ENCODE peak calls at places on chromosomes 4 and X, in nine cellular contexts. S is psoas muscle, W is HCT116, O is kidney epithelial cell, L is neural progenitor cell, J is dorsolateral prefrontal cortex, G is pancreas, I is astrocyte, K is right lobe of liver. E is an unnamed sample.

GRCh38 chr4:2066011-2066551 is 7.0 kb downstream of the NAT8L start:
- DNase-seq in W (no peak), K (peak; percentile 48), O (no peak), G (no peak), I (no peak), S (no peak), L (no peak), J (no peak), E (no peak)

GRCh38 chrX:45621356-45622041 is 420.8 kb upstream of the DIPK2B start:
- DNase-seq in K (no peak), S (no peak), W (no peak), O (peak; percentile 18), L (no peak), I (peak; percentile 77), G (no peak), J (no peak), E (no peak)

GRCh38 chr4:179569549-179569948 is 2127.3 kb upstream of the AGA start:
- DNase-seq in W (no peak), K (no peak), G (no peak), J (no peak), S (no peak), O (no peak), I (no peak), L (no peak), E (no peak)

GRCh38 chr4:26558166-26558895 is 25.6 kb upstream of the TBC1D19 start:
- DNase-seq in K (no peak), L (no peak), O (no peak), J (no peak), I (no peak), G (no peak), W (no peak), S (no peak), E (no peak)

GRCh38 chr4:112807999-112808398 is 171.1 kb downstream of the LARP7 start:
- DNase-seq in I (no peak), J (no peak), S (no peak), L (no peak), G (no peak), O (no peak), W (no peak), K (no peak), E (no peak)

GRCh38 chr4:167622481-167623240 is 388.4 kb upstream of the SPOCK3 start:
- DNase-seq in S (peak; percentile 15), G (peak; percentile 59), J (peak; percentile 12), K (peak; percentile 56), O (no peak), L (peak; percentile 81), W (peak; percentile 46), I (peak; percentile 5), E (peak; percentile 3)

GRCh38 chrX:70253377-70254062 is 6.5 kb downstream of the P2RY4 start:
- DNase-seq in S (no peak), O (no peak), K (no peak), L (no peak), I (peak; percentile 34), W (peak; percentile 39), G (no peak), J (no peak), E (no peak)

GRCh38 chr4:95319169-95319568 is 229.6 kb downstream of the UNC5C start:
- DNase-seq in W (no peak), G (no peak), L (no peak), S (no peak), K (no peak), I (no peak), O (no peak), J (no peak), E (no peak)

GRCh38 chrX:53481093-53481492 is 46.9 kb upstream of the HSD17B10 start:
- DNase-seq in W (no peak), G (peak; percentile 17), L (peak; percentile 19), I (no peak), O (no peak), S (no peak), J (no peak), K (no peak), E (no peak)

DNA sequence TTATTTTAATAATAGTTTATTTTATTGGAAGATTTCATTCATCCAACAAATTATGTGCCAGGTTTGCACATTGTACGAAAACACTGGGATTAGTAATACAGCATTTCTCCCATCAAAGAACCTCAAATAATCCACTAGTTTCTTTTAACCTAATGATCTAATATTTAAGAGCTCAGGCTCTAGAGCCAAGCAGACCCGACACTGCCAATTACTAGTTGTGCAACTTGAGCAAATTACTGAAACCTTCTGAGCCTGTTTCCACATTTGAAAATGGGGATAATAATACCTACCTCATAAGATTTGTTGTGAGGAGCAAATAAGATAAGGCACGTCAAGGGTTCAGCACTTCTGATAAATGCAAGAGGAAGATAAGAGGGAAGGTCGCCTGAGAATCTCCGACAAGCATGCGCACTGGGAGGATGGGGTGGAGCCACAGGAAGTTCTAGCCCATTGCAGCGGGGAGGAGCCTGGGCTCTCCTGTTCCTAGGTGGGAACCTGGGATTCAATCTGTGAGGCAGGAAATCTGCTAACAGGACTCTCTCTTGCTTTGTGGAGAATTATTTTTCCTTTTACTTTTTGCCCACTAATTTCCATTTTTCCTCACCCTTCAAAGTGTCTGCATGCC is 141.5 kb upstream of the SMAD1 start:
- DNase-seq in K (no peak), J (no peak), S (no peak), O (no peak), G (peak; percentile 20), W (no peak), I (no peak), L (no peak), E (no peak)
- H3K4me3 ChIP-seq in K (no peak overlapping the region), J (no peak overlapping the region), S (no peak overlapping the region), O (no peak overlapping the region), G (no peak overlapping the region), W (no peak overlapping the region), I (no peak overlapping the region), L (no peak overlapping the region), E (no peak overlapping the region)

GRCh38 chr4:152777488-152777887 is 2.0 kb downstream of the TIGD4 start:
- DNase-seq in K (no peak), O (no peak), I (no peak), W (no peak), G (no peak), L (no peak), J (no peak), S (no peak), E (no peak)
- TF ChIP-seq CTCF in K (no peak), O (no peak), I (no peak), W (no peak), G (no peak), L (no peak), J (no peak), S (no peak), E (no peak)

GRCh38 chr4:85682391-85682790 is 207.4 kb downstream of the ARHGAP24 start:
- DNase-seq in S (no peak), J (no peak), K (no peak), W (no peak), L (no peak), I (no peak), G (no peak), O (no peak), E (no peak)
- H3K27me3 ChIP-seq in S (no peaks in the 10 kb centered on the region), J (no peaks in the 10 kb centered on the region), K (no peaks in the 10 kb centered on the region), W (no peaks in the 10 kb centered on the region), L (no peaks in the 10 kb centered on the region), I (no peaks in the 10 kb centered on the region), G (no peaks in the 10 kb centered on the region), O (no peaks in the 10 kb centered on the region), E (no peaks in the 10 kb centered on the region)

GRCh38 chrX:119479845-119480244 is 11.6 kb downstream of the SLC25A5 start:
- DNase-seq in L (no peak), S (no peak), K (no peak), I (no peak), O (no peak), J (no peak), G (no peak), W (no peak), E (no peak)

GRCh38 chrX:119474615-119475388 is 6.6 kb downstream of the SLC25A5 start:
- DNase-seq in W (no peak), L (no peak), K (no peak), G (no peak), I (no peak), O (no peak), S (no peak), J (no peak), E (no peak)

GRCh38 chrX:119475389-119476101 is 7.3 kb downstream of the SLC25A5 start:
- DNase-seq in G (no peak), S (no peak), I (peak; percentile 16), O (no peak), K (no peak), J (no peak), L (no peak), W (no peak), E (no peak)

GRCh38 chrX:119478504-119478903 is 10.3 kb downstream of the SLC25A5 start:
- DNase-seq in I (no peak), G (no peak), W (no peak), O (no peak), L (no peak), K (no peak), S (no peak), J (no peak), E (no peak)

DNA sequence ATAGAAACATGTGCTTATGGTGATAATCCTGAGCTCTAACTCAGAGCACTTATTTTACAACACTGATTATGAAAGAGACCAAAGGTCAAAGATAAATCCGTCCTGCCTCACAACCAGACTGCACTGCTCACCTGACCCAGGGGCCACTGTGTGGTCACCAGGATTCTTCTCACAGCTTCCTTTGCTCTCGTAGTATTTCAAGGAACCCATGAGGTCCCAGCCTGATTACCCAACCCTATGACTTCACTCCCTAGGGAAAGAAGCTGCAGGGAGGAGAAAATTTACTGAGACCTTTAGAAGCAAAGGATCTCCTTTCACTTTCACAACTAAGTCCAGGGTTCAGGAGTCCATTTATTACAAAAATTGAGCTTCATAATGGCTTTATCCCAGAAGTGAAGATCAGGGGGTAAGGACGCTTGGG is 9.6 kb downstream of the SLC25A5 start:
- DNase-seq in S (no peak), I (peak; percentile 68), O (peak; percentile 16), G (peak; percentile 60), W (no peak), J (no peak), L (no peak), K (peak; percentile 71), E (no peak)
- H3K4me3 ChIP-seq in S (peak overlapping the region; percentile 25), I (no peak overlapping the region), O (no peak overlapping the region), G (no peak overlapping the region), W (no peak overlapping the region), J (no peak overlapping the region), L (no peak overlapping the region), K (peak overlapping the region; percentile 15), E (no peak overlapping the region)

GRCh38 chrX:132068405-132068804 is 45.3 kb downstream of the STK26 start:
- DNase-seq in I (no peak), S (no peak), K (no peak), G (no peak), O (no peak), L (no peak), J (no peak), W (no peak), E (no peak)

DNA sequence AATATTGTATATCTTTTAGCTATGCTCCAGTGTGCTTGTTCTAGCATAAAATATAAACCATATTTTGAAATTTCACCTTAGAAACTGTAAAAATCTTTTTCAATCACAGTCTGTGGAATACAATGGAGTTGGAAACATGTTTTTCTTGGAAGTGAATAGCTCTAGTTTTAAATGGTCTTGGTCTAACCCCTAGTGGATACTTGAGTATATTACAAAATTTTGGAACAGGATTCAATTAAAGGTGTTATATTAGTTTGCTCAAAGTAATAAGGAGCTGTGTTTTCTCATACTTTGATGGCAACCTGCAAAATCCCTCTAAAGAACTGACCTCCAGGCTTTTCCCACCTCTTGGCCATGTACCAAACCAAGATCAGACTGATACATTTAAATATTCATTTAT is 48.2 kb downstream of the STK26 start:
- DNase-seq in L (no peak), I (no peak), W (no peak), G (no peak), K (no peak), J (no peak), S (no peak), O (no peak), E (no peak)
- TF ChIP-seq CTCF in L (peak; percentile 31), I (no peak), W (peak; percentile 7), G (no peak), K (peak; percentile 28), J (peak; percentile 36), S (peak; percentile 25), O (peak; percentile 17), E (no peak)

GRCh38 chrX:69027181-69028005 is 137.9 kb downstream of the PJA1 start:
- DNase-seq in K (no peak), G (no peak), S (no peak), J (no peak), I (peak; percentile 78), W (no peak), L (no peak), O (peak; percentile 47), E (peak; percentile 61)
- H3K27me3 ChIP-seq in K (no peaks in the 10 kb centered on the region), G (no peaks in the 10 kb centered on the region), S (no peaks in the 10 kb centered on the region), J (no peaks in the 10 kb centered on the region), I (no peaks in the 10 kb centered on the region), W (no peaks in the 10 kb centered on the region), L (no peaks in the 10 kb centered on the region), O (no peaks in the 10 kb centered on the region), E (no peaks in the 10 kb centered on the region)

E was measured in AG04450.